ENCODE peak calls at places on chromosomes 16 and 17, in nine cellular contexts. G, M, Q, P, V, L, B, U and H are unnamed samples.

GRCh38 chr17:51045616-51046526 is 74.8 kb downstream of the SPAG9 start:
- DNase-seq in V (no peak), Q (no peak), B (no peak), G (peak), M (no peak), P (no peak), L (no peak), U (no peak), H (peak)

GRCh38 chr16:48076455-48077012 is 79.3 kb downstream of the ABCC12 start:
- DNase-seq in V (no peak), P (no peak), M (peak), U (no peak), G (peak), Q (no peak), L (no peak), B (no peak), H (peak)

GRCh38 chr17:67293251-67294203 is 48.5 kb upstream of the HELZ start:
- DNase-seq in V (peak), U (peak), P (peak), M (peak), B (no peak), L (peak), G (peak), Q (peak), H (peak)

GRCh38 chr17:17354560-17355357 is 51.6 kb downstream of the NT5M start:
- DNase-seq in B (peak), M (peak), L (peak), G (peak), V (no peak), Q (peak), P (peak), U (peak), H (peak)

GRCh38 chr16:765488-765865 is 4.9 kb downstream of the MSLN start:
- DNase-seq in B (no peak), M (no peak), U (no peak), Q (no peak), G (no peak), P (no peak), V (no peak), L (no peak), H (no peak)

GRCh38 chr17:16945513-16946201 is 26.3 kb downstream of the TNFRSF13B start:
- DNase-seq in M (no peak), Q (no peak), U (no peak), V (no peak), B (no peak), L (peak), G (no peak), P (no peak), H (no peak)

GRCh38 chr16:81718637-81719036 is 60.5 kb upstream of the PLCG2 start:
- DNase-seq in G (no peak), M (no peak), B (no peak), P (peak), L (no peak), V (peak), Q (no peak), U (no peak), H (no peak)

GRCh38 chr17:57875109-57876022 is 25.5 kb upstream of the MRPS23 start:
- DNase-seq in U (peak), G (peak), B (peak), V (peak), M (peak), L (peak), P (peak), Q (peak), H (peak)

GRCh38 chr16:30903596-30903995 is 7.2 kb downstream of the CTF1 start:
- DNase-seq in P (no peak), Q (no peak), B (no peak), M (peak), U (no peak), L (no peak), V (peak), G (peak), H (peak)

GRCh38 chr17:80857721-80858171 is 133.9 kb upstream of the CHMP6 start:
- DNase-seq in B (no peak), U (no peak), G (no peak), Q (no peak), L (no peak), P (no peak), V (no peak), M (no peak), H (no peak)

DNA sequence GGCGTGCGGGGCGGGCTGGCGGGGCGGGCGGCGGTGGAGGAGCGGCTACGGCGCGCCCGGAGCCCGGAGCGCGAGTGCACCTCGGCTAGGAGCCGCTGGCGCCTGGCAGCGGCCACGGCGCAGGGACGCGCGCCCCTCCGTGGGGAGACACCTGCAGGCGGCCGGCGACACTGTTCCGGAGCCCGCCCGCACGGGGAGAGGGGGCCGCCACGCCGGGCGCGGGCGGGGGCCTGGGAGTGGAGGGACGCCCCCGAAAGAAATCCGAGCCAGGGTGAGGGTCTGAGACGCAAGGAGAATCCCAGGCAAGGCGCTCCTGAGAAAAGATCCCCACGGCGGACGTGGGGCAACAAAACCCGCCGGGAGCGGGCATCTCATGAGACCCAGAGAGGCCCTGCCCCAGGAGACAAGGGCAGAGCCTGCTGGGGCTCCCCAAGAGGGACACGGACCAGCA is at the start of gene GSG1L:
- DNase-seq in P (no peak), G (no peak), U (no peak), V (no peak), Q (no peak), M (no peak), B (no peak), L (no peak), H (no peak)
- TF ChIP-seq CTCF in P (peak), G (no peak), U (no peak), V (no peak), Q (peak), M (no peak), B (no peak), L (no peak), H (no peak)

DNA sequence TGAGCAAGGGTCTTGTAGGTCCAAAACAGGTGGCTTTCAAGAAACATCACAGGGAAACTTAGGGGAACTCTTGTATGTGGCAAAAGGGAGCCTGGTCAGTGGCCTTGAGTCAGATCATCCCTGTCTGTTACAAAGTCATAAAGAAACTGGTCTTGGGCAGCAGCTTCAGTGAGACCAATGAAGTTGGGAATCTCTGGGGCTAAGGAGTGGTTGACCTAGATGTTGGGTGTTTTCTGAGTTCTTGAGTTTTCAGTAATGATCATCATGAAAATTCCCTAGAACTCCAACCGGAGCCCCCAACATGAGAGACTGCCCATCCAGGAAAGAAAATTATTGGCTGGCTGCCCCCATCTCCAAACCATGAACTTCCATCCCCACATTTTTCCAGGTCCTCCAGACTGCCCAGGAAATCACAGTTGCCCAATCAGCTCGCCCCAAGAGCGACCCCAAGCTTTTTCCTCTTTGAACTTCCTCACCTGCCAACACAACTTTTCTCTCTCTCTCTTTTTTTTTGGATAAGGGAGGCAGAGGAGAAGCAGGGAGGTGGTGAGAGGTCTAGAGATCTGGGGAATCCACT is 3.9 kb downstream of the CCR7 start:
- DNase-seq in V (no peak), G (no peak), U (no peak), B (no peak), Q (no peak), M (no peak), P (no peak), L (peak), H (no peak)
- H3K4me3 ChIP-seq in V (no peak), G (no peak), U (no peak), B (no peak), Q (no peak), M (no peak), P (no peak), L (no peak), H (no peak)

DNA sequence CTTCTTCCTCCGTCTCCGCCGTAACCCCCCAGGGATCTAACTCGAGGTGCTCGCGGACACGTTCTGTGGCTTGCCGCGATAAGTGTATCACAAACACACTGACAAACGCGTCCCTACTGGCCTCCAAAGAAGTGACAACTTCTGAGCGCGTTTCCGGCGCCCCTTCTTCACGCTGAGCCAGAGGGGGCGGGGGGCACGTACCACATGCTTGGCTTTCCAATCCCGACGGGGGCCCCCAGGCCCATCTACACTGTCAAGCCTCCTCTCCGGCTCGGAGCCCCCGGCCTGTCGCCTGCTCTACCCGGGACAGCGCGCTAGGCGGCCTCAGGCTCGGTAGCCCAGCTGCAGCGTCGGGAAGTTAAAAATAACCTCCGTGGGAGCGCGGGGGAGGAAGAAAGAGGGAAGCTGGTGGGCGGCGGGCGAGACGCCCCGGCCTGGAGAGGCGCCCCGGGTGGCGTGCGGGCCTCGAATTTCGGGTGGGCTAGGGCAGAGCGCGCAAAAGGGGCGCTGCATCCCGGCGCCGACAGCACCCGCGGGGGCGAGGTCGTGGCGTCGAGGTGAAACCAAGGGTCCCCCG is 676 bp upstream of the SPHK1 start:
- DNase-seq in L (peak), Q (no peak), P (peak), V (no peak), G (peak), M (peak), U (peak), B (no peak), H (peak)
- TF ChIP-seq CTCF in L (no peak), Q (no peak), P (peak), V (no peak), G (peak), M (peak), U (peak), B (peak), H (peak)

DNA sequence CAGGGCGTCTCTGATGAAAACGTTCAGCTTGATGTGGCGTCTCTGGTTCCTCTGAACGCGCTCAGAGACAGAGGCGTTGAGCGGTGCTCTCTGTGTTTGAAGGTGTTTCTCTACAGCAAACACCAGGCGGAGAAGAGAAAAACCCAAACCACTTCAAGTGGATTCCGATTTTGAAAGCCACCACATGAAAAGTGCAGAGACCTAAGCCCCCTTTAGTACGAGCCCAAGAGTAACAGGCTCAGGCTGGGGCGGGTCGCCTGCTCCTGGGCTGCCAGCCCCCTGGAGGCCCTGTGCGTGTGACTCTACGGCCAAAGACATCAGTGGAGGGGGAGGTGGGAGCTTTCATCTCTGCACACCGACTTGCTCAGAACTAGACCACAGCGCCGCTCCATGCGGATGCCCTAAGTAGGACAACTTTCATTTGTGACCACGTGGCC is 328.4 kb downstream of the MAF start:
- DNase-seq in L (no peak), M (no peak), V (no peak), B (no peak), P (no peak), G (no peak), Q (no peak), U (peak), H (no peak)
- H3K4me3 ChIP-seq in L (no peak), M (no peak), V (no peak), B (no peak), P (no peak), G (no peak), Q (no peak), U (no peak), H (no peak)

DNA sequence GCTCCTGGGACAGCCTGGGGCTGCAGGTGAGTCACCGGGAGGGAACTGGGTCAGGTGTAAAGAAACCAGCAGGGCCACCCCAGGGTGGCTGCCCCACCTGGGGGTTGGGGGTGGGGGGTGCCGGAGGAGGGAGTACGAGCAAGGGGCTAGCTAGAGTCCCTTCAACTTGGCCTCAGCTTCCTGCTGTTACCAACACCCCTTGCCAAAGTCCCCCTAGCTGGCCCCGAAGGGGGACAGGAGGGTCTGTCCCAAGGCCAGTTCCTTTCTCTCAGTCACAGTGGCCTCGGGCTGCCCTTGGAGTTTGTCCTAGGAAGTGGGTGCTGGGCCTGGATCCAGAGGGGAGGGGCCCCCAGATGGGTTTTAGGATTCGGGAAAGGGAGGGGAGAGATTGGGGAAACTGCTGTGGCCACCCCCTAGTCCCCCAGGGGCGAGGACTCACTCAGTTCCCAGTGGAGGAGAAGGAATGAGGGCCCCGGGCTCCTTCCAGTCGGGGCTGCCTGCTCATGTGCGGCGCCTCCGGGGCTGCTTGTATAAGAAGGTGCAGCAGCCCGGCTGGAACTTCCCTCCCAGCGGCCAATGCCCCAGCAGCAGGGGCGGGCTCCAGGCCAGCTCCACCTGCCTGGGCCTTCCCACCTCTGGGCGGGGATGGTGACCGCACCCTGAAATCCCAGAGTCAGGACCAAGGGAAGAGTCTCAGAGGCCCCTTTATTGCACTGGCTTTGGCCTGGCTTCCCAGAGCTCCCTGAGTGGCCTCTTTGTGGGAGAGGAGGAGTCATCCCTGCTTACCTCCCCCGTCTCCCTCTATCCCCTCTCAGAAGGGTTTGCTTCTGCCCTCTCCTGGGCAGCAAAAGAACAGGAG is 7.3 kb downstream of the ARHGAP27 start:
- DNase-seq in P (peak), L (no peak), G (peak), Q (no peak), M (peak), V (peak), U (peak), B (peak), H (peak)
- TF ChIP-seq CTCF in P (peak), L (no peak), G (peak), Q (no peak), M (peak), V (peak), U (peak), B (peak), H (peak)

DNA sequence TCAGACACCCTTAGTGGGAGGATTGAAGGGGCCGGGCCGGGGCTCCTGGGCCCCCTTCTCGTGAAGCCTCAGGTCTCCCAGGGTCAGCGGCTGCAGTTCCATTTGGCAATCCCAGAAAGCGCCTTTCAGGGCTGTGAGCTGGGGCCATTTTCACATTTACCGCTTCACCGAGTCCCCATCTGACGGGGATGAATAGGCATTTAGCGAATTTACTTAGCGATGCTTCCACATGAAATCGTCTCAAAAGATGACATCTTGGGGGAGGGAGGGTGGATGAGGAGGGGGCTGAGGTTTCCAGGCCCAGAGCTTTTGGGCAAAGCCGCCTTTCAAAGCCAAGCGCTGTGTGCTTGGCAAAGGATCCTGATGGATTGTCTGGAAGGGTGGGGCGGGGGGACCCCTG is 309.7 kb downstream of the XYLT1 start:
- DNase-seq in M (no peak), B (no peak), P (no peak), U (no peak), V (no peak), G (no peak), L (no peak), Q (no peak), H (no peak)
- H3K4me3 ChIP-seq in M (no peak), B (no peak), P (no peak), U (no peak), V (no peak), G (no peak), L (no peak), Q (no peak), H (no peak)

GRCh38 chr16:67282447-67282805 is 3.1 kb downstream of the PLEKHG4 start:
- DNase-seq in B (no peak), U (no peak), G (no peak), P (no peak), M (no peak), V (no peak), Q (no peak), L (no peak), H (no peak)

GRCh38 chr16:67283826-67284555 is 4.7 kb downstream of the PLEKHG4 start:
- DNase-seq in V (no peak), P (no peak), B (no peak), M (no peak), Q (no peak), L (no peak), G (no peak), U (no peak), H (no peak)

GRCh38 chr16:67286441-67287235 is 7.3 kb downstream of the PLEKHG4 start:
- DNase-seq in P (no peak), L (no peak), M (no peak), V (no peak), G (peak), B (no peak), U (no peak), Q (no peak), H (no peak)

GRCh38 chr16:67283039-67283825 is 3.9 kb downstream of the PLEKHG4 start:
- DNase-seq in Q (no peak), G (peak), U (no peak), L (no peak), V (no peak), M (peak), B (no peak), P (no peak), H (peak)

GRCh38 chr16:67284699-67285646 is 5.6 kb downstream of the PLEKHG4 start:
- DNase-seq in G (peak), M (peak), V (no peak), P (no peak), L (no peak), U (peak), B (no peak), Q (no peak), H (no peak)
- TF ChIP-seq CTCF in G (peak), M (peak), V (no peak), P (peak), L (no peak), U (peak), B (peak), Q (peak), H (peak)

GRCh38 chr17:48416971-48417370 is 13.0 kb downstream of the SKAP1 start:
- DNase-seq in P (no peak), U (no peak), G (no peak), M (no peak), L (no peak), Q (no peak), B (no peak), V (no peak), H (no peak)

GRCh38 chr17:48426019-48426418 is 4.0 kb downstream of the SKAP1 start:
- DNase-seq in U (no peak), L (no peak), Q (no peak), B (no peak), G (no peak), M (no peak), P (no peak), V (no peak), H (no peak)

DNA sequence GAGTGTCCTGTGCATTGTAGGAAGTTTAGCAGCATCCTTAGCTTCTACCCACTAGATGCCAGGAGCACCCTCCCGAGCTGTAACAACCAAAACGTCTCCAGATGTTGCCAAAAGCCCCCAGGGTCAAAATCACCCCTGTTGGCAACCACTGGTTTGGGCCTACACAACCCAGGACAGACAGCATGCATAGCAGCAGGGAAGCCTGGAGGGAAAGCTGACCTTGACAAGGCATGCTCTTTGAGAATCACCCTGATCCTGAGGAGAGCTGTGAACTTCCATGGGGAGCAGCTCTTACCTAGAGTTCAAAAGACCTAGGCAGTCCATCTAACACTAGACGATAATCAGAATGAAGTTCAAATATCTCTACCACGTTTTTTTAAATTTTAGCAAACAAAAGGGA is 9.2 kb downstream of the SKAP1 start:
- DNase-seq in V (no peak), U (no peak), M (no peak), G (no peak), Q (no peak), B (no peak), L (no peak), P (no peak), H (no peak)
- H3K4me3 ChIP-seq in V (no peak), U (no peak), M (no peak), G (no peak), Q (no peak), B (no peak), L (no peak), P (no peak), H (no peak)